ENCODE peak calls at places on chromosomes 12 and 14, in nine cellular contexts. M, C, H, B, N, Q, J, Z and O are unnamed samples.
A peak's percentile ranks its signal among the peaks of the same experiment; 100 is the strongest.

GRCh38 chr12:90953956-90954421 is 987 bp downstream of the CCER1 start:
- DNase-seq in M (no peak), C (no peak), H (peak; percentile 39), Z (no peak), B (no peak), Q (no peak), J (no peak), N (no peak), O (no peak)

GRCh38 chr14:42541535-42542001 is 934.9 kb downstream of the LRFN5 start:
- DNase-seq in J (no peak), N (peak; percentile 90), B (peak; percentile 69), M (no peak), Q (no peak), H (no peak), Z (no peak), C (no peak), O (peak; percentile 55)

GRCh38 chr14:59262717-59263469 is 74.4 kb downstream of the DAAM1 start:
- DNase-seq in N (no peak), B (no peak), H (no peak), C (no peak), Q (no peak), Z (no peak), J (no peak), M (peak; percentile 4), O (no peak)

GRCh38 chr14:96614528-96614927 is 112.3 kb downstream of the PAPOLA start:
- DNase-seq in C (no peak), H (peak; percentile 62), Q (no peak), N (no peak), Z (no peak), J (no peak), M (no peak), B (no peak), O (no peak)

GRCh38 chr12:8562310-8562709 is 21.6 kb upstream of the CLEC4E start:
- DNase-seq in N (peak; percentile 11), Z (no peak), M (no peak), J (no peak), C (no peak), H (peak; percentile 32), B (no peak), Q (no peak), O (no peak)

GRCh38 chr14:34247605-34248004 is 214.4 kb downstream of the SPTSSA start:
- DNase-seq in N (no peak), Q (no peak), B (no peak), H (no peak), Z (no peak), C (no peak), M (no peak), J (no peak), O (no peak)

GRCh38 chr12:8829621-8830020 is 7.2 kb downstream of the A2ML1 start:
- DNase-seq in B (no peak), C (no peak), N (no peak), Z (no peak), M (no peak), H (no peak), J (no peak), Q (no peak), O (no peak)

GRCh38 chr12:120873231-120873630 is 30.9 kb downstream of the SPPL3 start:
- DNase-seq in N (no peak), C (no peak), M (no peak), H (no peak), Q (no peak), Z (no peak), J (no peak), B (no peak), O (no peak)

GRCh38 chr12:106086696-106087095 is 52.1 kb downstream of the NUAK1 start:
- DNase-seq in H (no peak), Q (no peak), M (no peak), Z (no peak), N (no peak), C (peak; percentile 63), B (no peak), J (no peak), O (no peak)

GRCh38 chr14:35050652-35051051 is 4.6 kb downstream of the FAM177A1 start:
- DNase-seq in C (no peak), H (no peak), J (no peak), B (peak; percentile 72), N (peak; percentile 72), M (no peak), Q (no peak), Z (peak; percentile 57), O (peak; percentile 83)

GRCh38 chr12:108567974-108568652 is 5.7 kb downstream of the ISCU start:
- DNase-seq in B (peak; percentile 15), Q (no peak), M (no peak), N (no peak), H (no peak), C (no peak), Z (peak; percentile 19), J (peak; percentile 77), O (no peak)

GRCh38 chr14:92122351-92122677 is 545 bp downstream of the CPSF2 start:
- DNase-seq in Q (no peak), B (peak; percentile 20), J (no peak), H (peak; percentile 19), M (no peak), C (no peak), N (peak; percentile 29), Z (peak; percentile 50), O (peak; percentile 28)

GRCh38 chr12:28974890-28975289 is 174.2 kb upstream of the FAR2 start:
- DNase-seq in J (no peak), Z (no peak), H (no peak), B (no peak), N (no peak), M (no peak), C (no peak), Q (no peak), O (no peak)

GRCh38 chr12:52622349-52622748 is 4.0 kb upstream of the KRT73 start:
- DNase-seq in H (no peak), N (no peak), Z (no peak), M (no peak), C (peak; percentile 2), J (no peak), Q (no peak), B (no peak), O (no peak)

GRCh38 chr14:28766505-28767238 is at the start of gene FOXG1:
- DNase-seq in Q (no peak), Z (no peak), B (no peak), M (no peak), J (no peak), C (no peak), N (peak; percentile 28), H (no peak), O (peak; percentile 55)

GRCh38 chr14:101819251-101819990 is 57.9 kb downstream of the PPP2R5C start:
- DNase-seq in H (no peak), J (no peak), Q (no peak), C (no peak), B (no peak), Z (no peak), M (no peak), N (no peak), O (no peak)

GRCh38 chr12:75938189-75938588 is 93.4 kb downstream of the PHLDA1 start:
- DNase-seq in Q (no peak), N (no peak), Z (no peak), M (no peak), B (no peak), H (no peak), C (no peak), J (no peak), O (no peak)

GRCh38 chr14:37251778-37252177 is 54.0 kb downstream of the MIPOL1 start:
- DNase-seq in B (no peak), Z (no peak), M (no peak), H (no peak), C (no peak), N (no peak), Q (no peak), J (no peak), O (no peak)

GRCh38 chr14:24332094-24332983 is 2.5 kb downstream of the ADCY4 start:
- DNase-seq in Z (peak; percentile 62), H (peak; percentile 82), C (peak; percentile 86), B (peak; percentile 52), N (peak; percentile 50), Q (peak; percentile 52), M (peak; percentile 59), J (peak; percentile 60), O (peak; percentile 65)

GRCh38 chr14:52875707-52876106 is 75.1 kb downstream of the FERMT2 start:
- DNase-seq in H (no peak), Z (no peak), Q (no peak), B (no peak), J (no peak), M (no peak), C (no peak), N (peak; percentile 53), O (no peak)

GRCh38 chr14:93543766-93544165 is 113.0 kb downstream of the UNC79 start:
- DNase-seq in J (no peak), N (peak; percentile 42), B (peak; percentile 33), Z (peak; percentile 60), H (no peak), Q (no peak), M (no peak), C (no peak), O (peak; percentile 48)

GRCh38 chr12:49233842-49234526 is 30.9 kb upstream of the TUBA1C start:
- DNase-seq in N (no peak), H (peak; percentile 84), C (peak; percentile 81), M (no peak), Z (no peak), J (peak; percentile 35), B (no peak), Q (peak; percentile 56), O (no peak)

GRCh38 chr14:38605193-38606114 is 349.6 kb upstream of the CLEC14A start:
- DNase-seq in J (no peak), C (no peak), N (no peak), Q (no peak), H (no peak), B (no peak), Z (peak; percentile 7), M (no peak), O (peak; percentile 10)
- TF ChIP-seq CTCF in J (no peak), C (no peak), N (peak; percentile 23), Q (no peak), H (peak; percentile 56), B (peak; percentile 7), Z (no peak), M (peak; percentile 53), O (peak; percentile 11)

GRCh38 chr12:103495783-103496456 is at the start of gene C12orf42:
- DNase-seq in Z (peak; percentile 4), C (no peak), B (no peak), H (peak; percentile 70), Q (no peak), M (peak; percentile 48), J (peak; percentile 63), N (peak; percentile 41), O (peak; percentile 4)
- TF ChIP-seq CTCF in Z (peak; percentile 44), C (peak; percentile 26), B (peak; percentile 39), H (peak; percentile 83), Q (peak; percentile 50), M (peak; percentile 67), J (peak; percentile 71), N (peak; percentile 59), O (peak; percentile 34)

GRCh38 chr14:81625343-81625742 is 91.7 kb upstream of the SEL1L start:
- DNase-seq in J (no peak), Z (peak; percentile 12), C (no peak), H (no peak), N (peak; percentile 20), M (no peak), B (no peak), Q (no peak), O (peak; percentile 4)
- TF ChIP-seq CTCF in J (peak; percentile 23), Z (no peak), C (peak; percentile 58), H (peak; percentile 49), N (peak; percentile 21), M (peak; percentile 73), B (no peak), Q (peak; percentile 60), O (no peak)

DNA sequence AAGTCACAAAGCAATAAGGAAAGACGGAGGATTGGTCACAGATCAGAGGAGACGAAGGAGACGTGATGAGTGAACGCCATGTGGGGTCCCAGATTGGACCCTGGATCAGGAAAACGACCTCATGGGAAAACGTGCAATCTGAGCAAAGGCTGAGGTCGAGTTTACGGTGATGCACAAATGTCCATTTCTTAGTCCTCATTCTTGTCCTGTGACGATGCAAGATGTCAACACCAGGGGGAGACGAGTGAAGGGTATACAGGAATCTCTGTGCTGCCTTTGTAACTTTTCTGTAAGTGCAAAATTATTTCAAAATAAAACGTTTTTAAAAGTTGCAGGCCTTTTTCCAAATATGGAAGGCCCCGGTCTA is 329.8 kb downstream of the MED13L start:
- DNase-seq in J (no peak), B (no peak), C (no peak), Z (no peak), H (no peak), Q (no peak), N (no peak), M (no peak), O (no peak)
- TF ChIP-seq CTCF in J (no peak), B (peak; percentile 27), C (no peak), Z (peak; percentile 32), H (peak; percentile 32), Q (no peak), N (peak; percentile 17), M (no peak), O (peak; percentile 21)